ENCODE peak calls at places on chromosomes 11 and 22, in six cellular contexts. One of them, this sample, is unnamed.

GRCh38 chr22:24855794-24856193 is 49.8 kb downstream of the SGSM1 start:
- DNase-seq in GM19239: no peak
- DNase-seq in NCI-H1436: no peak
- DNase-seq in NCI-H1092 treated with DMSO at 0.1 percent for 48 hours: no peak
- DNase-seq in DMS53: no peak
- DNase-seq in T-helper 1 cell: no peak
- DNase-seq in this sample: no peak

GRCh38 chr11:72787262-72788104 is 6.4 kb downstream of the STARD10 start:
- DNase-seq in GM19239: peak
- DNase-seq in NCI-H1436: peak
- DNase-seq in NCI-H1092 treated with DMSO at 0.1 percent for 48 hours: peak
- DNase-seq in DMS53: peak
- DNase-seq in T-helper 1 cell: no peak
- DNase-seq in this sample: no peak

GRCh38 chr22:46481386-46481785 is 56.0 kb downstream of the CELSR1 start:
- DNase-seq in GM19239: no peak
- DNase-seq in NCI-H1436: no peak
- DNase-seq in NCI-H1092 treated with DMSO at 0.1 percent for 48 hours: no peak
- DNase-seq in DMS53: peak
- DNase-seq in T-helper 1 cell: no peak
- DNase-seq in this sample: no peak

GRCh38 chr22:27459955-27460354 is 341.6 kb downstream of the MN1 start:
- DNase-seq in GM19239: no peak
- DNase-seq in NCI-H1436: no peak
- DNase-seq in NCI-H1092 treated with DMSO at 0.1 percent for 48 hours: no peak
- DNase-seq in DMS53: no peak
- DNase-seq in T-helper 1 cell: no peak
- DNase-seq in this sample: no peak

GRCh38 chr11:118834428-118835028 is 43.6 kb upstream of the DDX6 start:
- DNase-seq in GM19239: no peak
- DNase-seq in NCI-H1436: no peak
- DNase-seq in NCI-H1092 treated with DMSO at 0.1 percent for 48 hours: no peak
- DNase-seq in DMS53: peak
- DNase-seq in T-helper 1 cell: no peak
- DNase-seq in this sample: no peak

GRCh38 chr11:2268911-2269600 is 1.3 kb downstream of the ASCL2 start:
- DNase-seq in GM19239: no peak
- DNase-seq in NCI-H1436: no peak
- DNase-seq in NCI-H1092 treated with DMSO at 0.1 percent for 48 hours: peak
- DNase-seq in DMS53: peak
- DNase-seq in T-helper 1 cell: no peak
- DNase-seq in this sample: peak

GRCh38 chr11:87722756-87723599 is 452.3 kb downstream of the RAB38 start:
- DNase-seq in GM19239: peak
- DNase-seq in NCI-H1436: peak
- DNase-seq in NCI-H1092 treated with DMSO at 0.1 percent for 48 hours: no peak
- DNase-seq in DMS53: peak
- DNase-seq in T-helper 1 cell: no peak
- DNase-seq in this sample: peak

GRCh38 chr22:26618487-26618886 is 660 bp upstream of the CRYBB1 start:
- DNase-seq in GM19239: no peak
- DNase-seq in NCI-H1436: no peak
- DNase-seq in NCI-H1092 treated with DMSO at 0.1 percent for 48 hours: no peak
- DNase-seq in DMS53: no peak
- DNase-seq in T-helper 1 cell: no peak
- DNase-seq in this sample: no peak

GRCh38 chr22:23531283-23531921 is 48.7 kb downstream of the IGLL1 start:
- DNase-seq in GM19239: no peak
- DNase-seq in NCI-H1436: no peak
- DNase-seq in NCI-H1092 treated with DMSO at 0.1 percent for 48 hours: no peak
- DNase-seq in DMS53: no peak
- DNase-seq in T-helper 1 cell: no peak
- DNase-seq in this sample: no peak

GRCh38 chr11:102111787-102112653 is 1.8 kb downstream of the YAP1 start:
- DNase-seq in GM19239: no peak
- DNase-seq in NCI-H1436: no peak
- DNase-seq in NCI-H1092 treated with DMSO at 0.1 percent for 48 hours: no peak
- DNase-seq in DMS53: peak
- DNase-seq in T-helper 1 cell: no peak
- DNase-seq in this sample: peak

GRCh38 chr11:12767022-12767421 is 92.8 kb downstream of the TEAD1 start:
- DNase-seq in GM19239: no peak
- DNase-seq in NCI-H1436: no peak
- DNase-seq in NCI-H1092 treated with DMSO at 0.1 percent for 48 hours: no peak
- DNase-seq in DMS53: no peak
- DNase-seq in T-helper 1 cell: no peak
- DNase-seq in this sample: no peak